ENCODE peak calls at places on chromosomes 6 and 20, in nine cellular contexts. F is NCI-H2081; T is HFFc6; W is renal cortical epithelial cell; R is MM.1S; K is naive thymus-derived CD4-positive, alpha-beta T cell; Q is GM23248; L is stimulated activated CD8-positive, alpha-beta memory T cell treated with anti-CD3 and anti-CD28 coated beads, Interleukin-4, amount 100 ng/mL, for 1 hour; Y is stimulated activated naive CD8-positive, alpha-beta T cell treated with anti-CD3 and anti-CD28 coated beads, Interleukin-15, Interleukin-2, amounts not matched to agents 100 U/mL and 50 U/mL, for 24 hours. U is an unnamed sample.

GRCh38 chr20:44717986-44718385 is 2.8 kb downstream of the CCN5 start:
- DNase-seq in F (no peak), T (no peak), W (no peak), R (no peak), K (no peak), Q (no peak), L (no peak), Y (no peak), U (no peak)

GRCh38 chr6:79947191-79948173 is at the start of gene ELOVL4:
- DNase-seq in F (peak), T (peak), W (peak), R (peak), K (peak), Q (peak), L (peak), Y (peak), U (no peak)

GRCh38 chr6:33118525-33119123 is 42.8 kb downstream of the HLA-DPB1 start:
- DNase-seq in F (peak), T (peak), W (peak), R (peak), K (peak), Q (peak), L (no peak), Y (no peak), U (no peak)

GRCh38 chr6:18509871-18510643 is 122.9 kb downstream of the RNF144B start:
- DNase-seq in F (no peak), T (peak), W (no peak), R (no peak), K (no peak), Q (peak), L (no peak), Y (peak), U (no peak)

GRCh38 chr6:71164890-71165289 is 123.7 kb upstream of the OGFRL1 start:
- DNase-seq in F (no peak), T (no peak), W (no peak), R (no peak), K (no peak), Q (no peak), L (no peak), Y (no peak), U (no peak)

GRCh38 chr6:160124007-160124406 is 2.4 kb downstream of the SLC22A1 start:
- DNase-seq in F (no peak), T (no peak), W (no peak), R (no peak), K (no peak), Q (no peak), L (no peak), Y (no peak), U (no peak)

GRCh38 chr6:95767897-95768463 is 190.6 kb downstream of the MANEA start:
- DNase-seq in F (no peak), T (no peak), W (no peak), R (no peak), K (no peak), Q (no peak), L (no peak), Y (no peak), U (peak)

GRCh38 chr20:35295674-35296073 is 3.4 kb upstream of the FAM83C start:
- DNase-seq in F (no peak), T (no peak), W (no peak), R (no peak), K (no peak), Q (no peak), L (no peak), Y (no peak), U (no peak)

GRCh38 chr6:113594726-113595125 is 262.4 kb upstream of the MARCKS start:
- DNase-seq in F (no peak), T (no peak), W (peak), R (no peak), K (no peak), Q (no peak), L (no peak), Y (no peak), U (no peak)

U was measured in LNCaP clone FGC.